ENCODE peak calls at places on chromosome 5, in seven cellular contexts. X, Y, E, V, M, L and S are unnamed samples.

GRCh38 chr5:10329808-10330481 is 22.2 kb upstream of the CMBL start:
- DNase-seq in V (peak), M (peak), E (peak), L (no peak), X (no peak), Y (peak), S (no peak)

GRCh38 chr5:96091874-96092273 is 130.2 kb upstream of the ELL2 start:
- DNase-seq in V (no peak), M (no peak), E (no peak), X (no peak), L (no peak), Y (no peak), S (no peak)

GRCh38 chr5:170755679-170756456 is 27.7 kb upstream of the GABRP start:
- DNase-seq in L (no peak), E (no peak), X (no peak), M (no peak), V (no peak), Y (no peak), S (no peak)

GRCh38 chr5:14693070-14693469 is 28.6 kb downstream of the OTULIN start:
- DNase-seq in Y (no peak), E (no peak), X (no peak), M (no peak), V (no peak), L (no peak), S (no peak)

GRCh38 chr5:159442210-159442850 is 112.0 kb upstream of the IL12B start:
- DNase-seq in Y (no peak), L (no peak), X (no peak), V (no peak), M (no peak), E (no peak), S (peak)

GRCh38 chr5:34639852-34640626 is 16.1 kb upstream of the RAI14 start:
- DNase-seq in V (peak), M (peak), Y (no peak), E (no peak), L (no peak), X (no peak), S (no peak)

GRCh38 chr5:119328753-119329602 is 26.8 kb upstream of the TNFAIP8 start:
- DNase-seq in L (no peak), E (peak), X (no peak), Y (peak), V (no peak), M (peak), S (peak)

GRCh38 chr5:110329955-110330354 is 396.5 kb downstream of the TMEM232 start:
- DNase-seq in M (no peak), V (no peak), Y (no peak), E (no peak), L (no peak), X (no peak), S (no peak)

GRCh38 chr5:136212252-136212721 is 19.3 kb upstream of the SMIM32 start:
- DNase-seq in Y (peak), X (no peak), E (no peak), L (peak), M (peak), V (peak), S (peak)

GRCh38 chr5:74631088-74631960 is 9.2 kb downstream of the ENC1 start:
- DNase-seq in Y (peak), M (peak), L (no peak), E (no peak), X (no peak), V (peak), S (peak)

GRCh38 chr5:103582364-103582763 is 19.8 kb upstream of the NUDT12 start:
- DNase-seq in E (peak), M (peak), V (no peak), X (no peak), L (no peak), Y (peak), S (peak)

GRCh38 chr5:80156156-80156555 is 99.7 kb downstream of the SERINC5 start:
- DNase-seq in V (peak), E (no peak), M (no peak), X (no peak), Y (no peak), L (no peak), S (no peak)

GRCh38 chr5:140108093-140109049 is 5.5 kb upstream of the PURA start:
- DNase-seq in L (no peak), M (peak), E (no peak), Y (peak), X (no peak), V (no peak), S (no peak)

GRCh38 chr5:163730206-163730782 is 224.9 kb downstream of the MAT2B start:
- DNase-seq in X (no peak), L (no peak), V (no peak), M (no peak), Y (no peak), E (no peak), S (no peak)

GRCh38 chr5:151223447-151224264 is at the start of gene CCDC69:
- DNase-seq in E (no peak), M (peak), Y (peak), V (peak), X (no peak), L (no peak), S (peak)

GRCh38 chr5:179802207-179802883 is 4.3 kb downstream of the MGAT4B start:
- DNase-seq in L (no peak), X (no peak), V (no peak), E (no peak), Y (peak), M (no peak), S (peak)

GRCh38 chr5:133853972-133854371 is 114.5 kb downstream of the C5orf15 start:
- DNase-seq in L (no peak), M (no peak), V (no peak), E (no peak), X (no peak), Y (no peak), S (no peak)

GRCh38 chr5:120535900-120536299 is 71.8 kb downstream of the PRR16 start:
- DNase-seq in X (no peak), M (peak), E (no peak), Y (peak), L (no peak), V (no peak), S (no peak)

GRCh38 chr5:132446621-132447020 is 44.0 kb downstream of the IRF1 start:
- DNase-seq in M (peak), L (no peak), X (no peak), V (no peak), Y (peak), E (peak), S (no peak)

GRCh38 chr5:83924171-83924570 is 203.5 kb upstream of the HAPLN1 start:
- DNase-seq in Y (no peak), M (peak), V (no peak), L (no peak), E (no peak), X (no peak), S (peak)

GRCh38 chr5:42756630-42757601 is at the start of gene CCDC152:
- DNase-seq in V (peak), L (peak), M (peak), Y (peak), E (no peak), X (peak), S (no peak)

GRCh38 chr5:81302596-81302995 is 1.2 kb downstream of the ZCCHC9 start:
- DNase-seq in X (no peak), M (no peak), Y (peak), E (no peak), V (no peak), L (no peak), S (no peak)

GRCh38 chr5:112995764-112996618 is 19.4 kb downstream of the DCP2 start:
- DNase-seq in V (peak), M (peak), L (peak), X (no peak), E (no peak), Y (peak), S (peak)

GRCh38 chr5:138569759-138570158 is 5.4 kb downstream of the HSPA9 start:
- DNase-seq in E (no peak), Y (peak), V (no peak), L (no peak), M (no peak), X (no peak), S (no peak)

GRCh38 chr5:66010476-66010875 is 84.1 kb downstream of the ERBIN start:
- DNase-seq in E (peak), Y (peak), L (no peak), X (no peak), V (no peak), M (peak), S (no peak)

GRCh38 chr5:26833596-26833995 is 204.8 kb downstream of the CDH9 start:
- DNase-seq in Y (peak), E (no peak), L (no peak), V (no peak), X (no peak), M (peak), S (no peak)

GRCh38 chr5:3333836-3334235 is 261.8 kb upstream of the IRX1 start:
- DNase-seq in X (no peak), E (no peak), Y (no peak), L (no peak), V (no peak), M (no peak), S (no peak)

GRCh38 chr5:2193142-2193922 is 310.6 kb upstream of the IRX4 start:
- DNase-seq in X (no peak), E (no peak), L (no peak), M (no peak), Y (no peak), V (no peak), S (no peak)

GRCh38 chr5:114449836-114450515 is 88.1 kb downstream of the KCNN2 start:
- DNase-seq in Y (peak), X (peak), L (peak), E (peak), V (peak), M (peak), S (peak)

GRCh38 chr5:130035388-130035787 is 131.1 kb downstream of the CHSY3 start:
- DNase-seq in M (no peak), Y (no peak), E (no peak), X (no peak), L (no peak), V (no peak), S (no peak)

GRCh38 chr5:154242442-154242841 is 51.9 kb downstream of the GALNT10 start:
- DNase-seq in Y (no peak), M (no peak), E (no peak), V (no peak), X (no peak), L (no peak), S (no peak)

GRCh38 chr5:32869216-32869615 is 158.1 kb downstream of the NPR3 start:
- DNase-seq in E (peak), M (peak), L (no peak), Y (peak), V (no peak), X (no peak), S (no peak)

GRCh38 chr5:38265546-38266179 is 7.3 kb downstream of the EGFLAM start:
- DNase-seq in V (peak), Y (peak), E (no peak), L (peak), X (no peak), M (peak), S (peak)

GRCh38 chr5:74375271-74375670 is 265.3 kb downstream of the ENC1 start:
- DNase-seq in Y (no peak), X (no peak), E (no peak), M (no peak), L (no peak), V (no peak), S (no peak)